ENCODE peak calls at places on chromosomes 7 and 10, in four cellular contexts. K, N, Q and M are unnamed samples.
A peak's percentile ranks its signal among the peaks of the same experiment; 100 is the strongest.

GRCh38 chr10:130751106-130751840 is 560.2 kb downstream of the TCERG1L start:
- DNase-seq in K (no peak), N (no peak), Q (no peak), M (no peak)

GRCh38 chr7:7732566-7733290 is 14.3 kb upstream of the RPA3 start:
- DNase-seq in K (no peak), N (no peak), Q (no peak), M (no peak)

GRCh38 chr10:48614481-48615383 is 9.9 kb upstream of the ARHGAP22 start:
- DNase-seq in K (no peak), N (no peak), Q (no peak), M (no peak)

GRCh38 chr7:90945104-90945752 is 319.0 kb upstream of the FZD1 start:
- DNase-seq in K (no peak), N (no peak), Q (no peak), M (no peak)

GRCh38 chr7:158439035-158439434 is 148.6 kb downstream of the PTPRN2 start:
- DNase-seq in K (no peak), N (no peak), Q (no peak), M (no peak)

GRCh38 chr7:867406-868188 is 8.8 kb upstream of the GET4 start:
- DNase-seq in K (no peak), N (peak; percentile 74), Q (no peak), M (no peak)

GRCh38 chr10:34121974-34122282 is 693.2 kb downstream of the PARD3 start:
- DNase-seq in K (no peak), N (no peak), Q (no peak), M (no peak)

GRCh38 chr7:155943251-155943899 is 131.1 kb upstream of the SHH start:
- DNase-seq in K (no peak), N (no peak), Q (no peak), M (no peak)

GRCh38 chr10:55631071-55631654 is 729.9 kb downstream of the ZWINT start:
- DNase-seq in K (peak; percentile 73), N (peak; percentile 6), Q (no peak), M (no peak)

GRCh38 chr10:132904169-132904813 is 38.1 kb downstream of the CFAP46 start:
- DNase-seq in K (peak; percentile 81), N (peak; percentile 60), Q (peak; percentile 29), M (no peak)

GRCh38 chr10:133314911-133315310 is 6.2 kb downstream of the ZNF511 start:
- DNase-seq in K (no peak), N (no peak), Q (no peak), M (no peak)

GRCh38 chr10:3060481-3060889 is 6.9 kb upstream of the PFKP start:
- DNase-seq in K (no peak), N (no peak), Q (no peak), M (no peak)

GRCh38 chr7:103855671-103856070 is 133.8 kb downstream of the RELN start:
- DNase-seq in K (no peak), N (no peak), Q (no peak), M (no peak)

GRCh38 chr7:42167206-42167913 is 69.6 kb downstream of the GLI3 start:
- DNase-seq in K (no peak), N (no peak), Q (no peak), M (no peak)

GRCh38 chr7:106717997-106718871 is 57.3 kb upstream of the CCDC71L start:
- DNase-seq in K (no peak), N (peak; percentile 69), Q (peak; percentile 87), M (no peak)